ENCODE peak calls at places on chromosomes 3 and 15, in ten cellular contexts. V, F, M, J, E, K, H, D, O and S are unnamed samples.

GRCh38 chr3:76586471-76586870 is 453.4 kb upstream of the ROBO2 start:
- DNase-seq in V (no peak), F (no peak), M (no peak), J (no peak), E (no peak), K (no peak), H (peak), D (no peak), O (no peak), S (no peak)

GRCh38 chr3:185900228-185900627 is 37.6 kb downstream of the TRA2B start:
- DNase-seq in V (no peak), F (no peak), M (peak), J (no peak), E (no peak), K (no peak), H (peak), D (peak), O (no peak), S (no peak)

GRCh38 chr15:76340198-76340801 is 3.7 kb downstream of the ISL2 start:
- DNase-seq in V (peak), F (no peak), M (no peak), J (peak), E (no peak), K (peak), H (no peak), D (peak), O (peak), S (no peak)

GRCh38 chr3:114746502-114746901 is 400.6 kb downstream of the ZBTB20 start:
- DNase-seq in V (no peak), F (no peak), M (no peak), J (no peak), E (no peak), K (no peak), H (no peak), D (no peak), O (no peak), S (no peak)

GRCh38 chr3:13025090-13025489 is 48.1 kb downstream of the IQSEC1 start:
- DNase-seq in V (no peak), F (peak), M (no peak), J (peak), E (no peak), K (peak), H (peak), D (no peak), O (no peak), S (no peak)

GRCh38 chr3:100402150-100402706 is 889 bp downstream of the LNP1 start:
- DNase-seq in V (peak), F (no peak), M (peak), J (no peak), E (no peak), K (no peak), H (peak), D (no peak), O (no peak), S (no peak)

GRCh38 chr15:77118787-77119410 is 48.0 kb upstream of the TSPAN3 start:
- DNase-seq in V (no peak), F (peak), M (peak), J (no peak), E (no peak), K (peak), H (peak), D (peak), O (peak), S (peak)

GRCh38 chr3:170356596-170357175 is 829 bp upstream of the SKIL start:
- DNase-seq in V (peak), F (peak), M (peak), J (peak), E (peak), K (no peak), H (peak), D (peak), O (peak), S (no peak)

GRCh38 chr3:49775538-49775937 is 10.8 kb downstream of the IP6K1 start:
- DNase-seq in V (no peak), F (peak), M (no peak), J (peak), E (no peak), K (no peak), H (no peak), D (peak), O (no peak), S (no peak)

GRCh38 chr3:56424357-56424756 is 43.9 kb downstream of the ERC2 start:
- DNase-seq in V (no peak), F (no peak), M (peak), J (no peak), E (no peak), K (no peak), H (no peak), D (no peak), O (no peak), S (no peak)

GRCh38 chr3:120167488-120167887 is 73.2 kb upstream of the GSK3B start:
- DNase-seq in V (no peak), F (no peak), M (no peak), J (no peak), E (no peak), K (no peak), H (no peak), D (no peak), O (no peak), S (no peak)

GRCh38 chr3:61682671-61683408 is 121.5 kb downstream of the PTPRG start:
- DNase-seq in V (no peak), F (no peak), M (no peak), J (no peak), E (no peak), K (no peak), H (peak), D (no peak), O (no peak), S (no peak)

GRCh38 chr15:99955532-99955931 is 222.3 kb upstream of the LYSMD4 start:
- DNase-seq in V (no peak), F (no peak), M (no peak), J (no peak), E (no peak), K (no peak), H (no peak), D (no peak), O (no peak), S (no peak)

GRCh38 chr15:57697588-57697987 is 8.9 kb upstream of the POLR2M start:
- DNase-seq in V (no peak), F (no peak), M (no peak), J (no peak), E (no peak), K (no peak), H (peak), D (no peak), O (peak), S (no peak)

GRCh38 chr3:190811775-190812480 is 50.6 kb downstream of the GMNC start:
- DNase-seq in V (no peak), F (peak), M (peak), J (no peak), E (no peak), K (no peak), H (peak), D (peak), O (peak), S (peak)